ENCODE peak calls at places on chromosomes 7 and 10, in four cellular contexts. Y is MV-4-11, Z is B cell, M is GM19239. R is an unnamed sample.

GRCh38 chr7:102917436-102918353 is 4.9 kb downstream of the LRRC17 start:
- DNase-seq in Y (no peak), Z (no peak), M (no peak), R (no peak)

GRCh38 chr7:116692599-116693308 is 20.8 kb downstream of the MET start:
- DNase-seq in Y (peak), Z (peak), M (no peak), R (no peak)

GRCh38 chr10:60237977-60238376 is 151.7 kb downstream of the ANK3 start:
- DNase-seq in Y (peak), Z (no peak), M (no peak), R (peak)

GRCh38 chr10:102628451-102628911 is 15.8 kb upstream of the TRIM8 start:
- DNase-seq in Y (no peak), Z (no peak), M (no peak), R (no peak)

GRCh38 chr10:70479626-70480253 is 1.2 kb downstream of the PALD1 start:
- DNase-seq in Y (no peak), Z (no peak), M (no peak), R (no peak)

GRCh38 chr7:149459201-149459539 is 1.7 kb downstream of the ZNF777 start:
- DNase-seq in Y (no peak), Z (no peak), M (no peak), R (no peak)

GRCh38 chr10:92126100-92126650 is 164.7 kb downstream of the CPEB3 start:
- DNase-seq in Y (no peak), Z (no peak), M (no peak), R (no peak)

GRCh38 chr10:100978121-100978895 is 9.0 kb downstream of the MRPL43 start:
- DNase-seq in Y (no peak), Z (no peak), M (no peak), R (no peak)

GRCh38 chr7:23713285-23714235 is 3.5 kb downstream of the STK31 start:
- DNase-seq in Y (peak), Z (no peak), M (no peak), R (peak)

GRCh38 chr10:83310688-83311087 is 828.6 kb upstream of the GHITM start:
- DNase-seq in Y (no peak), Z (no peak), M (no peak), R (no peak)

GRCh38 chr10:132591166-132591971 is 53.8 kb downstream of the INPP5A start:
- DNase-seq in Y (no peak), Z (no peak), M (no peak), R (peak)

GRCh38 chr7:103695496-103695895 is 249.5 kb upstream of the SLC26A5 start:
- DNase-seq in Y (no peak), Z (no peak), M (no peak), R (no peak)

GRCh38 chr7:24572421-24573007 is 738 bp upstream of the PALS2 start:
- DNase-seq in Y (no peak), Z (peak), M (no peak), R (peak)

GRCh38 chr7:153524070-153524601 is 528.1 kb upstream of the DPP6 start:
- DNase-seq in Y (no peak), Z (no peak), M (no peak), R (no peak)

GRCh38 chr10:32239770-32240169 is 107.2 kb downstream of the EPC1 start:
- DNase-seq in Y (no peak), Z (no peak), M (no peak), R (peak)

GRCh38 chr7:49845626-49846025 is 72.2 kb downstream of the VWC2 start:
- DNase-seq in Y (no peak), Z (no peak), M (no peak), R (no peak)

GRCh38 chr10:75405201-75406143 is 3.9 kb upstream of the ZNF503 start:
- DNase-seq in Y (no peak), Z (no peak), M (no peak), R (no peak)

GRCh38 chr7:100353685-100354330 is 4.1 kb upstream of the PILRB start:
- DNase-seq in Y (no peak), Z (no peak), M (no peak), R (no peak)

GRCh38 chr7:33979807-33980355 is 74.5 kb downstream of the BMPER start:
- DNase-seq in Y (no peak), Z (no peak), M (no peak), R (peak)

GRCh38 chr10:7056216-7056615 is 354.6 kb downstream of the SFMBT2 start:
- DNase-seq in Y (no peak), Z (no peak), M (no peak), R (no peak)

GRCh38 chr10:35445150-35445884 is 109.0 kb downstream of the CCNY start:
- DNase-seq in Y (no peak), Z (no peak), M (no peak), R (no peak)

GRCh38 chr7:148763622-148764021 is 64.9 kb downstream of the CUL1 start:
- DNase-seq in Y (no peak), Z (no peak), M (no peak), R (peak)

GRCh38 chr10:122282253-122282671 is 11.2 kb downstream of the BTBD16 start:
- DNase-seq in Y (peak), Z (no peak), M (no peak), R (no peak)

GRCh38 chr10:12925845-12926244 is 75.7 kb downstream of the CCDC3 start:
- DNase-seq in Y (no peak), Z (no peak), M (no peak), R (no peak)

GRCh38 chr10:103759100-103759781 is 96.1 kb downstream of the SH3PXD2A start:
- DNase-seq in Y (peak), Z (no peak), M (no peak), R (peak)

GRCh38 chr10:3006093-3006492 is 61.3 kb upstream of the PFKP start:
- DNase-seq in Y (no peak), Z (no peak), M (no peak), R (no peak)

GRCh38 chr10:91424016-91424415 is 13.9 kb downstream of the HECTD2 start:
- DNase-seq in Y (no peak), Z (no peak), M (no peak), R (no peak)